ENCODE peak calls at places on chromosome 17, in four cellular contexts. D is neural progenitor cell, X is A673, Z is fibroblast of the aortic adventitia. R is an unnamed sample.

GRCh38 chr17:13865650-13866049 is 203.7 kb upstream of the COX10 start:
- DNase-seq in Z (no peak), D (no peak), X (no peak), R (no peak)

GRCh38 chr17:82849076-82849945 is 9.5 kb upstream of the ZNF750 start:
- DNase-seq in X (no peak), D (no peak), Z (no peak), R (no peak)

GRCh38 chr17:47280072-47280811 is 26.6 kb downstream of the ITGB3 start:
- DNase-seq in Z (no peak), D (no peak), X (peak), R (peak)

GRCh38 chr17:21463779-21464407 is 87.7 kb downstream of the KCNJ12 start:
- DNase-seq in Z (no peak), D (peak), X (no peak), R (no peak)

GRCh38 chr17:74873874-74874614 is 1.2 kb upstream of the FDXR start:
- DNase-seq in Z (no peak), X (no peak), D (no peak), R (no peak)

GRCh38 chr17:39742856-39743436 is 5.2 kb downstream of the GRB7 start:
- DNase-seq in Z (no peak), D (no peak), X (no peak), R (no peak)

GRCh38 chr17:62562656-62563055 is 64.8 kb upstream of the MRC2 start:
- DNase-seq in D (no peak), Z (peak), X (peak), R (peak)

GRCh38 chr17:77427471-77427991 is 286.8 kb downstream of the SEC14L1 start:
- DNase-seq in D (no peak), X (no peak), Z (peak), R (peak)

GRCh38 chr17:9202572-9202971 is 181.3 kb downstream of the NTN1 start:
- DNase-seq in D (no peak), Z (no peak), X (no peak), R (no peak)

GRCh38 chr17:73719588-73720071 is 75.4 kb upstream of the SDK2 start:
- DNase-seq in X (no peak), D (peak), Z (no peak), R (no peak)

DNA sequence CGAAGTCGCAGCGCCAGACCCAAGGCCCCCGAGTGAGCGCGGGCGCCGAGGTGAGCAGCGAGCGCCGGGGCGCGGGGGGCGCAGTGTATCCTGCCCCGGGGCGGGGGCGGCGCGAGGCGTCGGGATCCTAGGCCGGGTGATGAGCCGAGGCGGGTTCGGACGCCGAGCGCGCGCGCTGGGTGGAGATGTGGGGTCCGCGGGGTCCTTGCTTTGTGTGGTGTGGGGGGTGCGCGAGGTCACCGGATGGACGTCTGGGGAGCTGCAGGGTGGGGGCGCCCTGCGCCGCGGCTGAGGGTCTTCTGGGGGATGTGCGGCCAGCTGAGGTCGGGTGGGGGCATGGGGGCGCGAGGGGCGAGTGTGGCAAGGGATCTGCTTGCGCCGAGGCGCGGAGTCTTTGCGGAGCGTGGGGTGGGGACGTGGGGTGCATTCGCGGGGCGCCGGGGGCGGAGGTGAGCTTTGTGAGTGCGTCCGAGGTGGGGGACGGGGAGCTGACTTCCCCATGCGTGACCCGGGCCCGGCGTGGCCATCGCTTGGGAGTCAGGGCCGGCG is 560 bp downstream of the RAI1 start:
- DNase-seq in D (peak), X (peak), Z (no peak), R (no peak)
- TF ChIP-seq CTCF in D (peak), X (peak), Z (no peak), R (peak)

GRCh38 chr17:17496189-17497064 is at the start of gene RASD1:
- DNase-seq in D (peak), X (peak), Z (peak), R (peak)

GRCh38 chr17:17497845-17498520 is 1.8 kb upstream of the RASD1 start:
- DNase-seq in D (no peak), Z (no peak), X (no peak), R (no peak)

GRCh38 chr17:17497065-17497844 is 1.1 kb upstream of the RASD1 start:
- DNase-seq in D (no peak), Z (peak), X (no peak), R (no peak)

GRCh38 chr17:17499402-17500145 is 3.4 kb upstream of the RASD1 start:
- DNase-seq in Z (no peak), D (no peak), X (no peak), R (no peak)

GRCh38 chr17:17498606-17499301 is 2.6 kb upstream of the RASD1 start:
- DNase-seq in Z (no peak), X (no peak), D (no peak), R (no peak)
- TF ChIP-seq CTCF in Z (no peak), X (no peak), D (no peak), R (no peak)

GRCh38 chr17:28357061-28357900 is at the start of gene POLDIP2:
- DNase-seq in Z (peak), D (peak), X (peak), R (peak)
- TF ChIP-seq CTCF in Z (no peak), D (peak), X (no peak), R (peak)

GRCh38 chr17:16415031-16415924 is at the start of gene TRPV2:
- DNase-seq in X (no peak), D (peak), Z (no peak), R (no peak)
- TF ChIP-seq CTCF in X (peak), D (peak), Z (peak), R (peak)

R was measured in HFFc6.